ENCODE peak calls at places on chromosomes 3 and 15, in seven cellular contexts. One of them, this sample, is unnamed.

GRCh38 chr3:10816019-10816862 is at the start of gene SLC6A11:
- DNase-seq in activated T-cell treated with anti-CD3 and anti-CD28 coated beads for 1 hour: no peak
- DNase-seq in B cell: no peak
- DNase-seq in activated CD4-positive, alpha-beta T cell treated with anti-CD3 and anti-CD28 coated beads, Interleukin-2, amount 10 ng/mL, durations not matched to agents 7 days and 5 days: no peak
- DNase-seq in anterior cingulate cortex: peak
- DNase-seq in Calu3: no peak
- DNase-seq in IMR-90: no peak
- DNase-seq in this sample: no peak

GRCh38 chr3:33577173-33577572 is 137.0 kb upstream of the UBP1 start:
- DNase-seq in Calu3: no peak
- DNase-seq in B cell: no peak
- DNase-seq in anterior cingulate cortex: no peak
- DNase-seq in IMR-90: no peak
- DNase-seq in activated CD4-positive, alpha-beta T cell treated with anti-CD3 and anti-CD28 coated beads, Interleukin-2, amount 10 ng/mL, durations not matched to agents 7 days and 5 days: no peak
- DNase-seq in activated T-cell treated with anti-CD3 and anti-CD28 coated beads for 1 hour: no peak
- DNase-seq in this sample: no peak

GRCh38 chr3:173584834-173585831 is 187.6 kb downstream of the NLGN1 start:
- DNase-seq in anterior cingulate cortex: peak
- DNase-seq in IMR-90: peak
- DNase-seq in Calu3: peak
- DNase-seq in B cell: no peak
- DNase-seq in activated CD4-positive, alpha-beta T cell treated with anti-CD3 and anti-CD28 coated beads, Interleukin-2, amount 10 ng/mL, durations not matched to agents 7 days and 5 days: no peak
- DNase-seq in activated T-cell treated with anti-CD3 and anti-CD28 coated beads for 1 hour: no peak
- DNase-seq in this sample: peak

GRCh38 chr3:125003369-125003853 is 52.4 kb downstream of the HEG1 start:
- DNase-seq in anterior cingulate cortex: no peak
- DNase-seq in Calu3: no peak
- DNase-seq in B cell: no peak
- DNase-seq in IMR-90: peak
- DNase-seq in activated T-cell treated with anti-CD3 and anti-CD28 coated beads for 1 hour: no peak
- DNase-seq in activated CD4-positive, alpha-beta T cell treated with anti-CD3 and anti-CD28 coated beads, Interleukin-2, amount 10 ng/mL, durations not matched to agents 7 days and 5 days: no peak
- DNase-seq in this sample: no peak

GRCh38 chr3:55860040-55860439 is 372.9 kb upstream of the WNT5A start:
- DNase-seq in anterior cingulate cortex: no peak
- DNase-seq in IMR-90: peak
- DNase-seq in activated CD4-positive, alpha-beta T cell treated with anti-CD3 and anti-CD28 coated beads, Interleukin-2, amount 10 ng/mL, durations not matched to agents 7 days and 5 days: no peak
- DNase-seq in activated T-cell treated with anti-CD3 and anti-CD28 coated beads for 1 hour: no peak
- DNase-seq in Calu3: no peak
- DNase-seq in B cell: no peak
- DNase-seq in this sample: no peak

GRCh38 chr15:57922780-57923179 is 142.7 kb downstream of the ALDH1A2 start:
- DNase-seq in B cell: no peak
- DNase-seq in activated CD4-positive, alpha-beta T cell treated with anti-CD3 and anti-CD28 coated beads, Interleukin-2, amount 10 ng/mL, durations not matched to agents 7 days and 5 days: no peak
- DNase-seq in anterior cingulate cortex: no peak
- DNase-seq in IMR-90: no peak
- DNase-seq in Calu3: peak
- DNase-seq in activated T-cell treated with anti-CD3 and anti-CD28 coated beads for 1 hour: no peak
- DNase-seq in this sample: no peak

GRCh38 chr3:55795736-55796135 is 308.6 kb upstream of the WNT5A start:
- DNase-seq in IMR-90: peak
- DNase-seq in activated CD4-positive, alpha-beta T cell treated with anti-CD3 and anti-CD28 coated beads, Interleukin-2, amount 10 ng/mL, durations not matched to agents 7 days and 5 days: no peak
- DNase-seq in Calu3: no peak
- DNase-seq in activated T-cell treated with anti-CD3 and anti-CD28 coated beads for 1 hour: no peak
- DNase-seq in B cell: no peak
- DNase-seq in anterior cingulate cortex: no peak
- DNase-seq in this sample: no peak

GRCh38 chr3:14396293-14396692 is 6.1 kb upstream of the SLC6A6 start:
- DNase-seq in activated T-cell treated with anti-CD3 and anti-CD28 coated beads for 1 hour: no peak
- DNase-seq in Calu3: no peak
- DNase-seq in B cell: no peak
- DNase-seq in activated CD4-positive, alpha-beta T cell treated with anti-CD3 and anti-CD28 coated beads, Interleukin-2, amount 10 ng/mL, durations not matched to agents 7 days and 5 days: no peak
- DNase-seq in IMR-90: no peak
- DNase-seq in anterior cingulate cortex: no peak
- DNase-seq in this sample: no peak

GRCh38 chr3:20197775-20198174 is 11.8 kb upstream of the SGO1 start:
- DNase-seq in activated T-cell treated with anti-CD3 and anti-CD28 coated beads for 1 hour: no peak
- DNase-seq in anterior cingulate cortex: no peak
- DNase-seq in Calu3: peak
- DNase-seq in B cell: no peak
- DNase-seq in activated CD4-positive, alpha-beta T cell treated with anti-CD3 and anti-CD28 coated beads, Interleukin-2, amount 10 ng/mL, durations not matched to agents 7 days and 5 days: no peak
- DNase-seq in IMR-90: no peak
- DNase-seq in this sample: no peak

GRCh38 chr3:5120446-5120845 is 1.6 kb upstream of the ARL8B start:
- DNase-seq in IMR-90: no peak
- DNase-seq in B cell: no peak
- DNase-seq in Calu3: no peak
- DNase-seq in anterior cingulate cortex: no peak
- DNase-seq in activated CD4-positive, alpha-beta T cell treated with anti-CD3 and anti-CD28 coated beads, Interleukin-2, amount 10 ng/mL, durations not matched to agents 7 days and 5 days: no peak
- DNase-seq in activated T-cell treated with anti-CD3 and anti-CD28 coated beads for 1 hour: no peak
- DNase-seq in this sample: no peak

GRCh38 chr15:26848498-26848897 is 18.4 kb upstream of the GABRA5 start:
- DNase-seq in anterior cingulate cortex: no peak
- DNase-seq in activated CD4-positive, alpha-beta T cell treated with anti-CD3 and anti-CD28 coated beads, Interleukin-2, amount 10 ng/mL, durations not matched to agents 7 days and 5 days: no peak
- DNase-seq in Calu3: no peak
- DNase-seq in activated T-cell treated with anti-CD3 and anti-CD28 coated beads for 1 hour: no peak
- DNase-seq in IMR-90: no peak
- DNase-seq in B cell: no peak
- DNase-seq in this sample: no peak

GRCh38 chr3:139120336-139120971 is 75.8 kb upstream of the PRR23C start:
- DNase-seq in B cell: no peak
- DNase-seq in IMR-90: peak
- DNase-seq in Calu3: no peak
- DNase-seq in activated T-cell treated with anti-CD3 and anti-CD28 coated beads for 1 hour: no peak
- DNase-seq in anterior cingulate cortex: no peak
- DNase-seq in activated CD4-positive, alpha-beta T cell treated with anti-CD3 and anti-CD28 coated beads, Interleukin-2, amount 10 ng/mL, durations not matched to agents 7 days and 5 days: no peak
- DNase-seq in this sample: no peak

GRCh38 chr15:80480909-80481308 is 76.7 kb downstream of the ARNT2 start:
- DNase-seq in B cell: no peak
- DNase-seq in Calu3: no peak
- DNase-seq in activated T-cell treated with anti-CD3 and anti-CD28 coated beads for 1 hour: no peak
- DNase-seq in IMR-90: peak
- DNase-seq in anterior cingulate cortex: no peak
- DNase-seq in activated CD4-positive, alpha-beta T cell treated with anti-CD3 and anti-CD28 coated beads, Interleukin-2, amount 10 ng/mL, durations not matched to agents 7 days and 5 days: no peak
- DNase-seq in this sample: no peak

GRCh38 chr3:2826036-2826435 is 284.1 kb downstream of the IL5RA start:
- DNase-seq in anterior cingulate cortex: no peak
- DNase-seq in B cell: no peak
- DNase-seq in activated T-cell treated with anti-CD3 and anti-CD28 coated beads for 1 hour: no peak
- DNase-seq in IMR-90: no peak
- DNase-seq in activated CD4-positive, alpha-beta T cell treated with anti-CD3 and anti-CD28 coated beads, Interleukin-2, amount 10 ng/mL, durations not matched to agents 7 days and 5 days: no peak
- DNase-seq in Calu3: no peak
- DNase-seq in this sample: no peak

This sample was measured in nucleus accumbens.